ENCODE peak calls at places on chromosomes 16 and 17, in ten cellular contexts. C is effector memory CD4-positive, alpha-beta T cell; L is head of caudate nucleus; V is iris pigment epithelial cell; U is HTR-8/SVneo; R is NCI-H82; P is nephron progenitor cell; I is nucleus accumbens; F is T-helper 1 cell; Y is AG04450. M is an unnamed sample.

GRCh38 chr17:35160354-35161201 is 13.0 kb downstream of the UNC45B start:
- DNase-seq in R (no peak), Y (no peak), U (no peak), C (peak), L (no peak), V (no peak), F (peak), P (no peak), I (no peak), M (no peak)

GRCh38 chr17:10657866-10658265 is 757 bp upstream of the MYH3 start:
- DNase-seq in I (no peak), F (no peak), L (no peak), C (no peak), R (peak), V (no peak), U (no peak), Y (no peak), P (no peak), M (no peak)

GRCh38 chr17:79192503-79193500 is 118.2 kb downstream of the ENGASE start:
- DNase-seq in I (no peak), R (peak), P (peak), F (no peak), L (no peak), U (peak), V (peak), Y (no peak), C (no peak), M (peak)

GRCh38 chr16:4612977-4613635 is 1.6 kb downstream of the UBALD1 start:
- DNase-seq in L (no peak), I (no peak), R (no peak), V (peak), P (no peak), C (no peak), U (no peak), Y (no peak), F (no peak), M (peak)

GRCh38 chr17:57703273-57703672 is 41.8 kb downstream of the CCDC182 start:
- DNase-seq in U (no peak), Y (no peak), R (no peak), C (no peak), I (no peak), L (no peak), P (no peak), F (no peak), V (no peak), M (no peak)

GRCh38 chr17:6084226-6085161 is 14.3 kb downstream of the WSCD1 start:
- DNase-seq in I (peak), R (no peak), L (peak), U (no peak), Y (no peak), F (no peak), V (no peak), P (no peak), C (no peak), M (peak)

GRCh38 chr17:22503322-22503899 is 811.1 kb downstream of the KCNJ18 start:
- DNase-seq in I (no peak), F (no peak), Y (no peak), P (no peak), L (no peak), R (no peak), V (no peak), U (no peak), C (no peak), M (no peak)

GRCh38 chr17:67443931-67444597 is 67.0 kb downstream of the PITPNC1 start:
- DNase-seq in R (no peak), Y (no peak), P (peak), V (peak), I (no peak), U (no peak), F (no peak), L (no peak), C (no peak), M (peak)

GRCh38 chr17:1755252-1755992 is 6.4 kb upstream of the SERPINF1 start:
- DNase-seq in V (no peak), Y (no peak), L (no peak), R (no peak), P (no peak), U (no peak), F (no peak), I (no peak), C (no peak), M (no peak)

GRCh38 chr16:47309581-47310312 is 151.1 kb downstream of the ITFG1 start:
- DNase-seq in R (no peak), L (no peak), F (no peak), I (no peak), Y (peak), P (no peak), U (no peak), C (no peak), V (peak), M (no peak)

GRCh38 chr17:2337811-2338657 is 733 bp downstream of the SGSM2 start:
- DNase-seq in F (peak), P (peak), V (peak), U (peak), C (peak), Y (no peak), R (peak), L (peak), I (no peak), M (peak)

GRCh38 chr16:69033550-69033949 is 71.9 kb upstream of the HAS3 start:
- DNase-seq in L (no peak), Y (no peak), C (no peak), F (no peak), V (no peak), P (no peak), I (no peak), R (no peak), U (no peak), M (no peak)

GRCh38 chr17:75439287-75439686 is 17.1 kb upstream of the TMEM94 start:
- DNase-seq in R (no peak), C (no peak), L (no peak), I (no peak), V (no peak), Y (no peak), F (no peak), P (no peak), U (no peak), M (no peak)

GRCh38 chr17:66649818-66650489 is 185.0 kb upstream of the CACNG5 start:
- DNase-seq in P (no peak), C (no peak), I (no peak), F (no peak), U (no peak), V (no peak), R (no peak), Y (no peak), L (no peak), M (no peak)

GRCh38 chr17:48162946-48163506 is 55.5 kb downstream of the SNX11 start:
- DNase-seq in I (no peak), U (peak), F (no peak), P (peak), Y (no peak), V (peak), L (no peak), C (no peak), R (no peak), M (peak)

GRCh38 chr16:26599786-26600107 is 467.0 kb upstream of the C16orf82 start:
- DNase-seq in V (no peak), P (no peak), U (no peak), R (no peak), F (no peak), L (no peak), I (no peak), C (no peak), Y (no peak), M (no peak)

GRCh38 chr16:50268352-50268751 is 2.0 kb downstream of the ADCY7 start:
- DNase-seq in F (no peak), C (no peak), V (no peak), U (no peak), L (no peak), R (no peak), P (no peak), I (no peak), Y (no peak), M (no peak)

GRCh38 chr16:25157476-25157875 is 45.9 kb downstream of the LCMT1 start:
- DNase-seq in C (no peak), U (no peak), P (no peak), R (no peak), L (no peak), Y (no peak), I (no peak), V (no peak), F (no peak), M (no peak)

GRCh38 chr17:5516060-5516792 is 29.9 kb downstream of the MIS12 start:
- DNase-seq in R (no peak), Y (peak), L (no peak), V (peak), C (no peak), F (no peak), U (peak), I (no peak), P (no peak), M (peak)

GRCh38 chr17:42198897-42199296 is 4.6 kb upstream of the GHDC start:
- DNase-seq in I (no peak), U (no peak), Y (no peak), R (no peak), V (no peak), F (no peak), P (no peak), C (no peak), L (no peak), M (no peak)

GRCh38 chr17:60745544-60745943 is 67.9 kb downstream of the BCAS3 start:
- DNase-seq in R (no peak), F (no peak), I (no peak), L (no peak), V (no peak), U (no peak), C (no peak), Y (no peak), P (no peak), M (no peak)

GRCh38 chr17:81509048-81509686 is 3.4 kb downstream of the ACTG1 start:
- DNase-seq in R (peak), Y (no peak), C (no peak), I (no peak), F (no peak), L (no peak), U (no peak), V (no peak), P (no peak), M (peak)

GRCh38 chr16:70529051-70529777 is 5.6 kb downstream of the SF3B3 start:
- DNase-seq in I (no peak), L (no peak), Y (no peak), F (no peak), R (peak), P (no peak), U (peak), C (no peak), V (peak), M (peak)

GRCh38 chr16:9645911-9646310 is 536.3 kb downstream of the GRIN2A start:
- DNase-seq in F (no peak), Y (no peak), R (no peak), P (no peak), L (no peak), I (no peak), U (no peak), C (no peak), V (no peak), M (no peak)

GRCh38 chr17:16491703-16492612 is at the start of gene LRRC75A:
- DNase-seq in C (peak), V (peak), P (peak), L (peak), I (peak), R (peak), U (peak), F (peak), Y (no peak), M (peak)

GRCh38 chr17:50047083-50047482 is 8.8 kb upstream of the ITGA3 start:
- DNase-seq in V (no peak), L (no peak), I (no peak), P (no peak), F (no peak), R (no peak), U (no peak), C (no peak), Y (no peak), M (no peak)

GRCh38 chr17:6640536-6641373 is at the start of the genes KIAA0753 and TXNDC17:
- DNase-seq in R (peak), C (peak), U (peak), P (peak), F (peak), V (peak), I (peak), Y (peak), L (peak), M (peak)